ENCODE peak calls at places on chromosomes 3 and 15, in eight cellular contexts. W is brain microvascular endothelial cell; E is CD8-positive, alpha-beta memory T cell; R is aorta; Y is SK-N-MC; F is hepatocyte; H is right atrium auricular region; Q is tibial artery. L is an unnamed sample.

GRCh38 chr3:182739619-182740018 is 53.7 kb upstream of the ATP11B start:
- DNase-seq in W (peak; percentile 75), E (no peak), R (no peak), Y (no peak), F (no peak), H (no peak), Q (no peak), L (no peak)

GRCh38 chr3:143119974-143120715 is 574 bp downstream of the CHST2 start:
- DNase-seq in W (peak; percentile 17), E (peak; percentile 55), R (peak; percentile 81), Y (no peak), F (peak; percentile 34), H (no peak), Q (no peak), L (peak; percentile 63)

GRCh38 chr3:85571835-85572234 is 613.0 kb downstream of the CADM2 start:
- DNase-seq in W (peak; percentile 71), E (no peak), R (no peak), Y (no peak), F (no peak), H (no peak), Q (no peak), L (no peak)

GRCh38 chr3:53101956-53102355 is 28.3 kb downstream of the RFT1 start:
- DNase-seq in W (no peak), E (no peak), R (no peak), Y (no peak), F (no peak), H (no peak), Q (no peak), L (no peak)

GRCh38 chr15:67164811-67165652 is 89.4 kb downstream of the AAGAB start:
- DNase-seq in W (peak; percentile 88), E (no peak), R (peak; percentile 90), Y (no peak), F (no peak), H (no peak), Q (peak; percentile 59), L (no peak)

GRCh38 chr15:73564255-73564654 is 68.9 kb downstream of the NPTN start:
- DNase-seq in W (peak; percentile 66), E (no peak), R (no peak), Y (no peak), F (peak; percentile 16), H (no peak), Q (no peak), L (no peak)

GRCh38 chr15:63094495-63094931 is 27.1 kb upstream of the LACTB start:
- DNase-seq in W (peak; percentile 59), E (no peak), R (no peak), Y (no peak), F (no peak), H (no peak), Q (no peak), L (peak; percentile 3)

GRCh38 chr3:120144267-120144666 is 50.0 kb upstream of the GSK3B start:
- DNase-seq in W (peak; percentile 28), E (no peak), R (no peak), Y (no peak), F (peak; percentile 18), H (no peak), Q (no peak), L (no peak)

GRCh38 chr3:20136231-20136630 is 49.8 kb downstream of the SGO1 start:
- DNase-seq in W (no peak), E (no peak), R (no peak), Y (no peak), F (no peak), H (no peak), Q (no peak), L (no peak)

GRCh38 chr15:72472907-72473669 is 1.0 kb upstream of the ARIH1 start:
- DNase-seq in W (no peak), E (peak; percentile 29), R (no peak), Y (peak; percentile 5), F (peak; percentile 17), H (no peak), Q (no peak), L (no peak)

GRCh38 chr15:40618906-40619305 is 24.9 kb downstream of the KNL1 start:
- DNase-seq in W (no peak), E (no peak), R (no peak), Y (no peak), F (no peak), H (no peak), Q (no peak), L (no peak)

GRCh38 chr3:9397911-9398714 is 698 bp downstream of the SETD5 start:
- DNase-seq in W (peak; percentile 49), E (peak; percentile 44), R (peak; percentile 74), Y (no peak), F (peak; percentile 73), H (peak; percentile 61), Q (peak; percentile 46), L (peak; percentile 85)

GRCh38 chr15:85532689-85533088 is 152.3 kb downstream of the AKAP13 start:
- DNase-seq in W (no peak), E (no peak), R (no peak), Y (no peak), F (no peak), H (no peak), Q (no peak), L (no peak)

GRCh38 chr15:85527907-85528306 is 147.5 kb downstream of the AKAP13 start:
- DNase-seq in W (peak; percentile 82), E (no peak), R (no peak), Y (no peak), F (peak; percentile 34), H (no peak), Q (no peak), L (no peak)

GRCh38 chr15:85530079-85530478 is 149.7 kb downstream of the AKAP13 start:
- DNase-seq in W (no peak), E (no peak), R (no peak), Y (no peak), F (no peak), H (no peak), Q (no peak), L (no peak)

GRCh38 chr15:85533949-85534543 is 153.6 kb downstream of the AKAP13 start:
- DNase-seq in W (no peak), E (peak; percentile 6), R (no peak), Y (no peak), F (no peak), H (no peak), Q (no peak), L (no peak)

DNA sequence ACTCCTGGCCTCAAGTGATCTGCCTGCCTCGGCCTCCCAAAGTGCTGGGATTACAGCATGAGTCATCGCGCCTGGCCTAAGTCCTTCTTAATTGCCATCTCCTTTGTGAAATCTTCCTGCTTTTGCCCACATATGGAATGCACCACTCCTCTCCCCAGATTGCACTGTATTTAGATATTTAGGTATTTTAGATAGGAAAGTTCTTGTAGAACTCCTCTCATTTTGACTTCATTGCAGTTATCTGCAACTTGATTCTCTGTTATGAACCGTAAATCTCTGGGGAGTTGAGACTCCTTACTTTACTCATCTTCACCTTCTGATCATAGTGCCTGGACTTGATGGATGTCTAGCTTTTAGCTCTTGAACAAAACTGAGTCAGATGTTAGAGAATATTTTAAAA is 150.7 kb downstream of the AKAP13 start:
- DNase-seq in W (no peak), E (no peak), R (no peak), Y (no peak), F (no peak), H (no peak), Q (no peak), L (no peak)
- H3K36me3 ChIP-seq in W (peaks cover 6% of the 10 kb centered on the region), E (peaks cover 3% of the 10 kb centered on the region), R (peaks cover 4% of the 10 kb centered on the region), Y (peaks cover 18% of the 10 kb centered on the region), F (no peaks in the 10 kb centered on the region), H (peaks cover 11% of the 10 kb centered on the region), Q (no peaks in the 10 kb centered on the region), L (peaks cover 4% of the 10 kb centered on the region)

GRCh38 chr3:136105044-136105443 is 91.1 kb downstream of the MSL2 start:
- DNase-seq in W (no peak), E (no peak), R (no peak), Y (no peak), F (no peak), H (no peak), Q (no peak), L (no peak)
- H3K36me3 ChIP-seq in W (no peaks in the 10 kb centered on the region), E (no peaks in the 10 kb centered on the region), R (peaks cover 3% of the 10 kb centered on the region), Y (no peaks in the 10 kb centered on the region), F (no peaks in the 10 kb centered on the region), H (peaks cover 50% of the 10 kb centered on the region), Q (peaks cover 35% of the 10 kb centered on the region), L (peaks cover 42% of the 10 kb centered on the region)

GRCh38 chr15:23536659-23537058 is 28.8 kb upstream of the MKRN3 start:
- DNase-seq in W (no peak), E (no peak), R (no peak), Y (no peak), F (no peak), H (no peak), Q (no peak), L (no peak)
- H3K36me3 ChIP-seq in W (no peaks in the 10 kb centered on the region), E (no peaks in the 10 kb centered on the region), R (no peaks in the 10 kb centered on the region), Y (no peaks in the 10 kb centered on the region), F (no peaks in the 10 kb centered on the region), H (no peaks in the 10 kb centered on the region), Q (no peaks in the 10 kb centered on the region), L (no peaks in the 10 kb centered on the region)

GRCh38 chr3:16325850-16326249 is 60.8 kb downstream of the OXNAD1 start:
- DNase-seq in W (no peak), E (no peak), R (no peak), Y (no peak), F (no peak), H (peak; percentile 16), Q (no peak), L (no peak)
- H3K36me3 ChIP-seq in W (peaks cover 30% of the 10 kb centered on the region), E (peaks cover 66% of the 10 kb centered on the region), R (peaks cover 3% of the 10 kb centered on the region), Y (no peaks in the 10 kb centered on the region), F (no peaks in the 10 kb centered on the region), H (peaks cover 35% of the 10 kb centered on the region), Q (peaks cover 50% of the 10 kb centered on the region), L (peaks cover 46% of the 10 kb centered on the region)

GRCh38 chr15:39588531-39589192 is 7.8 kb downstream of the THBS1 start:
- DNase-seq in W (no peak), E (no peak), R (no peak), Y (no peak), F (no peak), H (no peak), Q (no peak), L (no peak)
- H3K36me3 ChIP-seq in W (peaks cover 98% of the 10 kb centered on the region), E (no peaks in the 10 kb centered on the region), R (no peaks in the 10 kb centered on the region), Y (no peaks in the 10 kb centered on the region), F (no peaks in the 10 kb centered on the region), H (peaks cover 100% of the 10 kb centered on the region), Q (peaks cover 100% of the 10 kb centered on the region), L (peaks cover 88% of the 10 kb centered on the region)

DNA sequence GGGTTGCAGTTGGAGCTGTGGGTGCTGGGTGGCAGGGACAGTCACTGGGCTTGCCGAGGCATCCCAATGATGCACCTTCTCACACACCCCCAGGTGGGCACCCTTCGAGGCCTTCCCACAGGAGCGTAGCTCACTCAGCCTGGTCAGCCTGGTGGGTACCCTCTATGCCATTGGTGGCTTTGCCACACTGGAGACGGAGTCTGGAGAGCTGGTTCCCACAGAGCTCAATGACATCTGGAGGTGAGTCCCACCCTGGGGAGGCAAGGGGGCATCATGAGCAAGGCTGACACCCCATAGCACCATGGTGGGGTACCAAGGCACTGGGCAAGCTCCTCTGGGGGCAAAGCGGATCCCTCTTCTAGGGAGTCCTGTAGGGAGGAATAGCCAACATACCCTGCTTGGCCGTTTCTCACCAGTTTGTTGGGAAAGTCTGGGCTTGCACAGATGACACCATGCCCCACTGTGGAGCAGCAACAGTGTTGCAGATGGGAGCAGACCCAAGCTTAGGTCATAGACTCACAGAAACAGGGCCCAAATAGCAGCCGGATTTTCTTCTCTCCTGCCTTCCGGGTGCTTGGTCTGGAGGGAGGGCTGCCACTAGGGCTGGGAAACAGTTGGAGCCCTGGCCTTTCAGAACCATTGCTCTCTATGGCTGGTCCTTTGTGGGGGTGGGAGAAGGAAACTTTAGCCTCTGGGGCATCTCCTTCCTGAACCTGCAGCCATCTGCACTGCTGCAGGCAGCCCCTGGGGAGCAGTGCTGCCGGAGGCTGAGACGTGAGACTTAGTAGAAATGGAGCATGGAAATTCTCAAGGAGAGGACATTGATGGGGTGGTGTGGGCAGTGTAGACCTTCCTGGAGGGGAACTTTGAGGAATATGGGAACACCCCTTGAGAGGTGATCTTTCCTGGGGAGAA is 5.7 kb downstream of the KLHL40 start:
- DNase-seq in W (no peak), E (no peak), R (peak; percentile 62), Y (no peak), F (no peak), H (no peak), Q (peak; percentile 5), L (peak; percentile 62)
- H3K36me3 ChIP-seq in W (no peaks in the 10 kb centered on the region), E (no peaks in the 10 kb centered on the region), R (no peaks in the 10 kb centered on the region), Y (no peaks in the 10 kb centered on the region), F (no peaks in the 10 kb centered on the region), H (no peaks in the 10 kb centered on the region), Q (no peaks in the 10 kb centered on the region), L (no peaks in the 10 kb centered on the region)

L was measured in suprapubic skin.